ENCODE peak calls at places on chromosomes 7 and 10, in seven cellular contexts. One of them, this sample, is unnamed. For H3K36me3, the result is how much of the 10 kb centered on the place peaks cover.

GRCh38 chr7:40211291-40212003 is 76.6 kb downstream of the SUGCT start:
- DNase-seq in SK-N-MC: no peak
- DNase-seq in CD4-positive, CD25-positive, alpha-beta regulatory T cell: no peak
- DNase-seq in BJ: no peak
- DNase-seq in cardiac muscle cell: peak
- DNase-seq in psoas muscle: no peak
- DNase-seq in mesendoderm: peak
- DNase-seq in this sample: no peak

GRCh38 chr7:124275411-124275810 is 242.5 kb upstream of the TMEM229A start:
- DNase-seq in SK-N-MC: no peak
- DNase-seq in CD4-positive, CD25-positive, alpha-beta regulatory T cell: no peak
- DNase-seq in BJ: no peak
- DNase-seq in cardiac muscle cell: no peak
- DNase-seq in psoas muscle: no peak
- DNase-seq in mesendoderm: peak
- DNase-seq in this sample: no peak

GRCh38 chr7:31443457-31443856 is 70.4 kb upstream of the ITPRID1 start:
- DNase-seq in SK-N-MC: peak
- DNase-seq in CD4-positive, CD25-positive, alpha-beta regulatory T cell: no peak
- DNase-seq in BJ: no peak
- DNase-seq in cardiac muscle cell: peak
- DNase-seq in psoas muscle: no peak
- DNase-seq in mesendoderm: peak
- DNase-seq in this sample: no peak

GRCh38 chr7:70582921-70583895 is 548.7 kb upstream of the GALNT17 start:
- DNase-seq in SK-N-MC: no peak
- DNase-seq in CD4-positive, CD25-positive, alpha-beta regulatory T cell: no peak
- DNase-seq in BJ: no peak
- DNase-seq in cardiac muscle cell: no peak
- DNase-seq in psoas muscle: no peak
- DNase-seq in mesendoderm: peak
- DNase-seq in this sample: no peak

GRCh38 chr10:52778511-52779392 is 6.2 kb upstream of the MBL2 start:
- DNase-seq in SK-N-MC: peak
- DNase-seq in CD4-positive, CD25-positive, alpha-beta regulatory T cell: no peak
- DNase-seq in BJ: no peak
- DNase-seq in cardiac muscle cell: peak
- DNase-seq in psoas muscle: no peak
- DNase-seq in mesendoderm: peak
- DNase-seq in this sample: no peak

GRCh38 chr10:119503821-119504220 is 38.7 kb downstream of the RGS10 start:
- DNase-seq in SK-N-MC: no peak
- DNase-seq in CD4-positive, CD25-positive, alpha-beta regulatory T cell: no peak
- DNase-seq in BJ: no peak
- DNase-seq in cardiac muscle cell: no peak
- DNase-seq in psoas muscle: no peak
- DNase-seq in mesendoderm: no peak
- DNase-seq in this sample: no peak

GRCh38 chr10:11468126-11468742 is 143.2 kb downstream of the USP6NL start:
- DNase-seq in SK-N-MC: no peak
- DNase-seq in CD4-positive, CD25-positive, alpha-beta regulatory T cell: no peak
- DNase-seq in BJ: no peak
- DNase-seq in cardiac muscle cell: no peak
- DNase-seq in psoas muscle: no peak
- DNase-seq in mesendoderm: no peak
- DNase-seq in this sample: no peak

GRCh38 chr10:29469481-29470354 is 165.1 kb downstream of the SVIL start:
- DNase-seq in SK-N-MC: no peak
- DNase-seq in CD4-positive, CD25-positive, alpha-beta regulatory T cell: no peak
- DNase-seq in BJ: no peak
- DNase-seq in cardiac muscle cell: no peak
- DNase-seq in psoas muscle: no peak
- DNase-seq in mesendoderm: no peak
- DNase-seq in this sample: no peak

GRCh38 chr10:7421519-7421918 is 10.7 kb upstream of the SFMBT2 start:
- DNase-seq in SK-N-MC: no peak
- DNase-seq in CD4-positive, CD25-positive, alpha-beta regulatory T cell: no peak
- DNase-seq in BJ: no peak
- DNase-seq in cardiac muscle cell: no peak
- DNase-seq in psoas muscle: no peak
- DNase-seq in mesendoderm: no peak
- DNase-seq in this sample: no peak

DNA sequence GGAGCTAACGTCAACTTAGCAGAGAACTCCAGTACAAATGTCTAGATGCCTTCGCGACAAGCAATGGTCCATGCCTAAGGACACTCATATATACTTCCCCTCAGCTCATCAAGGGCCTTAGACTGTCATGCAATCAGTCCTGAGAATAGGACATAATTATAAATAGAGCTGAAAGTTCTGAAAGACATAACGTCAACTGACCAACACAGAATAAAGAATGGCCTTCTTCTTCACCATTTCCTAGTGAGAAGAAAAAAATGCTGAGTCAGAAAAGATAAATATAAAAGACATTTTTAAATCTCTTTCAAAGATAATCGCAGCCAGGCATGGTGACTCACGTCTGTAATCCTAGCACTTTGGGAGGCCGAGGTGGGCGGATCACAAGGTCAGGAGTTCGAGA is 83.2 kb downstream of the ARMH3 start:
- DNase-seq in SK-N-MC: no peak
- DNase-seq in CD4-positive, CD25-positive, alpha-beta regulatory T cell: no peak
- DNase-seq in BJ: no peak
- DNase-seq in cardiac muscle cell: peak
- DNase-seq in psoas muscle: no peak
- DNase-seq in mesendoderm: no peak
- DNase-seq in this sample: no peak
- H3K36me3 ChIP-seq in SK-N-MC: under half
- H3K36me3 ChIP-seq in CD4-positive, CD25-positive, alpha-beta regulatory T cell: under half
- H3K36me3 ChIP-seq in BJ: under half
- H3K36me3 ChIP-seq in cardiac muscle cell: under half
- H3K36me3 ChIP-seq in psoas muscle: under half
- H3K36me3 ChIP-seq in mesendoderm: under half
- H3K36me3 ChIP-seq in this sample: under half

DNA sequence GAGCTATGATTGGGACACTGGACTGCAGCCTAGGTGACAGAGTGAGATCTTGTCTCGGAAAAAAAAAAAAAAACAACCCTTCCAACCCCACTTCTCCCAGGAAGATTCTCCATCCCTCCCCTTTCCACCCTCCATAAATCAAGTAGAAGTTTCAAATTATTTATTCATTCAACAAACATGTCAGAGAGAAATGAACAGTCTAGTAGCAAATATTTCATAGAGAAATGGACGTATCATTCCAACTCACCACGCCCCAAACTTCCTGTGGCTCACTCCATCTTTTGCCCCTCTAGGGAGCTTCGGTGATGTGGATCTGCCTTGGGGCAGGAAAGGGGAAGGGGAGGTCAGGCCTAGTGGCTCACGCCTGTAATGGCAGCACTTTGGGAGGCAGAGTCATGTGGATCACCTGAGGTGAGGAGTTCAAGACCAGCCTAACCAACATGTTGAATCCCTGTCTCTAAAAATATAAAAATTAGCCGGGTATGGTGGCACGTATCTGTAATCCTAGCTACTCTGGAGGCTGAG is 638 bp upstream of the TRAPPC14 start:
- DNase-seq in SK-N-MC: no peak
- DNase-seq in CD4-positive, CD25-positive, alpha-beta regulatory T cell: no peak
- DNase-seq in BJ: no peak
- DNase-seq in cardiac muscle cell: no peak
- DNase-seq in psoas muscle: no peak
- DNase-seq in mesendoderm: peak
- DNase-seq in this sample: no peak
- H3K4me3 ChIP-seq in SK-N-MC: peak
- H3K4me3 ChIP-seq in CD4-positive, CD25-positive, alpha-beta regulatory T cell: peak
- H3K4me3 ChIP-seq in BJ: peak
- H3K4me3 ChIP-seq in cardiac muscle cell: peak
- H3K4me3 ChIP-seq in psoas muscle: peak
- H3K4me3 ChIP-seq in mesendoderm: no peak
- H3K4me3 ChIP-seq in this sample: peak

GRCh38 chr7:74242122-74242443 is 12.1 kb downstream of the RFC2 start:
- DNase-seq in SK-N-MC: no peak
- DNase-seq in CD4-positive, CD25-positive, alpha-beta regulatory T cell: no peak
- DNase-seq in BJ: no peak
- DNase-seq in cardiac muscle cell: no peak
- DNase-seq in psoas muscle: no peak
- DNase-seq in mesendoderm: no peak
- DNase-seq in this sample: no peak
- H3K36me3 ChIP-seq in SK-N-MC: half or more
- H3K36me3 ChIP-seq in CD4-positive, CD25-positive, alpha-beta regulatory T cell: half or more
- H3K36me3 ChIP-seq in BJ: under half
- H3K36me3 ChIP-seq in cardiac muscle cell: under half
- H3K36me3 ChIP-seq in psoas muscle: under half
- H3K36me3 ChIP-seq in mesendoderm: under half
- H3K36me3 ChIP-seq in this sample: under half

DNA sequence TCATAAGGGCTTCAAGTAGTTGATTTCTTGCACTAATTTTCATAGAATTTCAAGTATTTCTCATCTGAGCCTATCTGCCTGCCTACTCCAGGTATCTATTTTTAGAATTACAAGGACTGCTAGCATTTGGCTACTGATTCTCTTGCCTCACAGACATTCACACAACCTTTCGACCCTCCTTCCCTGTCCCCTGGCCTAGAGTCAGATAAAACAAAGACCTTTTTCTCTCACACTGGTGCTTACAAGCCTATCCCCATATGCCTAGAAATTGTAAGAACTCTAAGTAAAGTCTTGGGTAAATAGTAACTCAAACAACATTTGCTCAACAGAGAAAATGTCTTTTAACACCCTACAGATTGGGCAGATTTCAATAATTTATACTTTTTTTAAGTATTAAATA is 6.3 kb downstream of the GPAM start:
- DNase-seq in SK-N-MC: no peak
- DNase-seq in CD4-positive, CD25-positive, alpha-beta regulatory T cell: no peak
- DNase-seq in BJ: no peak
- DNase-seq in cardiac muscle cell: no peak
- DNase-seq in psoas muscle: no peak
- DNase-seq in mesendoderm: no peak
- DNase-seq in this sample: no peak
- H3K4me3 ChIP-seq in SK-N-MC: no peak
- H3K4me3 ChIP-seq in CD4-positive, CD25-positive, alpha-beta regulatory T cell: no peak
- H3K4me3 ChIP-seq in BJ: no peak
- H3K4me3 ChIP-seq in cardiac muscle cell: no peak
- H3K4me3 ChIP-seq in psoas muscle: no peak
- H3K4me3 ChIP-seq in mesendoderm: no peak
- H3K4me3 ChIP-seq in this sample: no peak

DNA sequence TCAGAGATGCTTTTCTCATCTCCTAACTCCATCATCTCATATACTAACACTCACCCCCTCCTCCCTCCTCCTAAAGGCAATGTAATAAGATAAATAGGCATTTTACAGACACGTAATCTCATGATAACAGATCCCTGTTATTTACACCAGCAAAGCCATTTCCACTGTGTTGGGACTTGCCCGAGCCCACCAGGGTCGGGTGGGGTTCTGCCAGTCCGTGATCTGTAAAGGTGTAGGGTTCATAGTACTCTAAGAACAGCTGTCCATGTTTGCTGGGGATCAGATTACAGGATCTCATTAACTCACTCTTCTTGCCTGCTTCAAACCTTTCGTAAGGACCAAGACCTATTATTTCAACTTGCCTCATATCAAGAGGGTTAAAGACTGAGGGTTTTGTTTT is 172.4 kb downstream of the FZD1 start:
- DNase-seq in SK-N-MC: no peak
- DNase-seq in CD4-positive, CD25-positive, alpha-beta regulatory T cell: no peak
- DNase-seq in BJ: no peak
- DNase-seq in cardiac muscle cell: no peak
- DNase-seq in psoas muscle: no peak
- DNase-seq in mesendoderm: no peak
- DNase-seq in this sample: no peak
- H3K36me3 ChIP-seq in SK-N-MC: under half
- H3K36me3 ChIP-seq in CD4-positive, CD25-positive, alpha-beta regulatory T cell: under half
- H3K36me3 ChIP-seq in BJ: under half
- H3K36me3 ChIP-seq in cardiac muscle cell: under half
- H3K36me3 ChIP-seq in psoas muscle: under half
- H3K36me3 ChIP-seq in mesendoderm: under half
- H3K36me3 ChIP-seq in this sample: under half

GRCh38 chr10:77972148-77972547 is 45.6 kb upstream of the DLG5 start:
- DNase-seq in SK-N-MC: no peak
- DNase-seq in CD4-positive, CD25-positive, alpha-beta regulatory T cell: no peak
- DNase-seq in BJ: no peak
- DNase-seq in cardiac muscle cell: no peak
- DNase-seq in psoas muscle: no peak
- DNase-seq in mesendoderm: peak
- DNase-seq in this sample: no peak

GRCh38 chr10:77973276-77973675 is 46.7 kb upstream of the DLG5 start:
- DNase-seq in SK-N-MC: no peak
- DNase-seq in CD4-positive, CD25-positive, alpha-beta regulatory T cell: no peak
- DNase-seq in BJ: no peak
- DNase-seq in cardiac muscle cell: no peak
- DNase-seq in psoas muscle: no peak
- DNase-seq in mesendoderm: no peak
- DNase-seq in this sample: no peak

GRCh38 chr10:77969029-77969635 is 42.6 kb upstream of the DLG5 start:
- DNase-seq in SK-N-MC: no peak
- DNase-seq in CD4-positive, CD25-positive, alpha-beta regulatory T cell: no peak
- DNase-seq in BJ: no peak
- DNase-seq in cardiac muscle cell: peak
- DNase-seq in psoas muscle: no peak
- DNase-seq in mesendoderm: no peak
- DNase-seq in this sample: no peak

GRCh38 chr10:77970869-77971803 is 44.6 kb upstream of the DLG5 start:
- DNase-seq in SK-N-MC: no peak
- DNase-seq in CD4-positive, CD25-positive, alpha-beta regulatory T cell: no peak
- DNase-seq in BJ: peak
- DNase-seq in cardiac muscle cell: peak
- DNase-seq in psoas muscle: peak
- DNase-seq in mesendoderm: peak
- DNase-seq in this sample: no peak

DNA sequence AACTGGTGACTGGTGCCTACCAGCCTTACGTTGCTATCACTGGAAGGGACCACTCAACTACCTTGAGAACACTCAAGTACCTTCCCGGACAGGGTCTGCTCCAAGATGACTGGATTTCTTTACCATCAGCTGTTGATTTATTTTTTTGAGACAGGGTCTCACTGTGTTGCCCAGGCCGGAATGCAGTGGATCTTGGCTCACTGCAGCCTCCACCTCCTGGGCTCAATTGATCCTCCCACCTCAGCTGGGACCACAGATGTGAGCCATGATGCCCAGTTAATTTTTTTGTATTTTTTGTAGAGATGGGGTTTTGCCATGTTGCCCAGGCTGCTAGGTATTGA is 45.2 kb upstream of the DLG5 start:
- DNase-seq in SK-N-MC: no peak
- DNase-seq in CD4-positive, CD25-positive, alpha-beta regulatory T cell: no peak
- DNase-seq in BJ: no peak
- DNase-seq in cardiac muscle cell: no peak
- DNase-seq in psoas muscle: no peak
- DNase-seq in mesendoderm: no peak
- DNase-seq in this sample: no peak
- H3K4me3 ChIP-seq in SK-N-MC: no peak
- H3K4me3 ChIP-seq in CD4-positive, CD25-positive, alpha-beta regulatory T cell: no peak
- H3K4me3 ChIP-seq in BJ: no peak
- H3K4me3 ChIP-seq in cardiac muscle cell: no peak
- H3K4me3 ChIP-seq in psoas muscle: no peak
- H3K4me3 ChIP-seq in mesendoderm: no peak
- H3K4me3 ChIP-seq in this sample: no peak